ENCODE peak calls at places on chromosomes 4 and X, in eight cellular contexts. Y, H, M, R, N, K, B and D are unnamed samples.
A peak's percentile ranks its signal among the peaks of the same experiment; 100 is the strongest.

GRCh38 chr4:11503166-11503565 is 74.5 kb upstream of the HS3ST1 start:
- DNase-seq in Y (no peak), H (no peak), M (no peak), R (no peak), N (no peak), K (no peak), B (no peak), D (no peak)

GRCh38 chr4:128856246-128856645 is 46.7 kb downstream of the JADE1 start:
- DNase-seq in Y (no peak), H (no peak), M (no peak), R (no peak), N (no peak), K (no peak), B (no peak), D (no peak)

GRCh38 chrX:1074755-1075154 is 137.7 kb downstream of the CRLF2 start:
- DNase-seq in Y (no peak), H (no peak), M (no peak), R (no peak), N (no peak), K (no peak), B (no peak), D (no peak)

GRCh38 chr4:153409924-153410501 is 56.1 kb upstream of the TMEM131L start:
- DNase-seq in Y (no peak), H (no peak), M (no peak), R (no peak), N (peak; percentile 34), K (no peak), B (no peak), D (no peak)

GRCh38 chrX:9282325-9282724 is 182.5 kb upstream of the TBL1X start:
- DNase-seq in Y (no peak), H (no peak), M (no peak), R (no peak), N (no peak), K (no peak), B (no peak), D (no peak)

GRCh38 chr4:109701566-109702399 is 1.5 kb downstream of the CASP6 start:
- DNase-seq in Y (no peak), H (no peak), M (no peak), R (no peak), N (peak; percentile 4), K (no peak), B (no peak), D (no peak)

GRCh38 chrX:19832186-19832965 is 55.0 kb downstream of the SH3KBP1 start:
- DNase-seq in Y (no peak), H (no peak), M (no peak), R (no peak), N (no peak), K (no peak), B (no peak), D (no peak)

GRCh38 chrX:16870861-16871584 is 861 bp upstream of the RBBP7 start:
- DNase-seq in Y (no peak), H (no peak), M (no peak), R (no peak), N (no peak), K (no peak), B (no peak), D (no peak)

GRCh38 chrX:152640039-152640818 is 2.5 kb downstream of the GABRQ start:
- DNase-seq in Y (no peak), H (no peak), M (no peak), R (peak; percentile 23), N (peak; percentile 7), K (no peak), B (peak; percentile 27), D (no peak)

GRCh38 chr4:26256016-26256415 is 64.8 kb upstream of the RBPJ start:
- DNase-seq in Y (no peak), H (peak; percentile 10), M (no peak), R (no peak), N (no peak), K (no peak), B (no peak), D (no peak)

GRCh38 chr4:128275351-128275750 is 12.3 kb downstream of the PGRMC2 start:
- DNase-seq in Y (no peak), H (peak; percentile 41), M (no peak), R (no peak), N (peak; percentile 61), K (no peak), B (no peak), D (no peak)

GRCh38 chr4:11532138-11532537 is 103.4 kb upstream of the HS3ST1 start:
- DNase-seq in Y (no peak), H (no peak), M (no peak), R (no peak), N (no peak), K (no peak), B (no peak), D (no peak)

GRCh38 chr4:147678796-147679549 is 5.0 kb downstream of the PRMT9 start:
- DNase-seq in Y (no peak), H (no peak), M (no peak), R (no peak), N (peak; percentile 23), K (no peak), B (no peak), D (no peak)

GRCh38 chr4:126991965-126992364 is 640.8 kb upstream of the INTU start:
- DNase-seq in Y (no peak), H (peak; percentile 37), M (no peak), R (no peak), N (peak; percentile 21), K (no peak), B (peak; percentile 4), D (no peak)

GRCh38 chr4:66235876-66236275 is 565.6 kb upstream of the EPHA5 start:
- DNase-seq in Y (no peak), H (no peak), M (no peak), R (no peak), N (no peak), K (no peak), B (no peak), D (no peak)

GRCh38 chr4:176805155-176805554 is 12.4 kb upstream of the VEGFC start:
- DNase-seq in Y (no peak), H (no peak), M (no peak), R (no peak), N (peak; percentile 94), K (no peak), B (no peak), D (no peak)

GRCh38 chrX:31893525-31893924 is 821.7 kb upstream of the FTHL17 start:
- DNase-seq in Y (no peak), H (no peak), M (no peak), R (no peak), N (no peak), K (no peak), B (no peak), D (no peak)

GRCh38 chrX:101237041-101237440 is 17.5 kb downstream of the DRP2 start:
- DNase-seq in Y (no peak), H (no peak), M (no peak), R (no peak), N (no peak), K (no peak), B (no peak), D (no peak)

GRCh38 chr4:38868055-38868965 is 704 bp downstream of the FAM114A1 start:
- DNase-seq in Y (no peak), H (no peak), M (no peak), R (no peak), N (peak; percentile 42), K (no peak), B (no peak), D (no peak)

GRCh38 chr4:10077101-10077491 is 39.5 kb downstream of the WDR1 start:
- DNase-seq in Y (no peak), H (no peak), M (no peak), R (no peak), N (no peak), K (no peak), B (no peak), D (no peak)

GRCh38 chr4:137905930-137906329 is 336.2 kb downstream of the SLC7A11 start:
- DNase-seq in Y (no peak), H (peak; percentile 9), M (no peak), R (peak; percentile 59), N (peak; percentile 51), K (no peak), B (peak; percentile 9), D (no peak)

GRCh38 chr4:186644737-186645261 is 78.9 kb downstream of the FAT1 start:
- DNase-seq in Y (no peak), H (no peak), M (no peak), R (no peak), N (peak; percentile 32), K (no peak), B (no peak), D (no peak)

GRCh38 chrX:72280210-72280882 is 3.3 kb upstream of the RPS4X start:
- DNase-seq in Y (no peak), H (peak; percentile 69), M (no peak), R (no peak), N (no peak), K (no peak), B (peak; percentile 38), D (no peak)

GRCh38 chrX:72272868-72273267 is 4.2 kb downstream of the RPS4X start:
- DNase-seq in Y (no peak), H (peak; percentile 45), M (no peak), R (peak; percentile 47), N (peak; percentile 71), K (no peak), B (peak; percentile 76), D (no peak)

GRCh38 chr4:163467371-163467770 is 6.2 kb downstream of the TKTL2 start:
- DNase-seq in Y (no peak), H (no peak), M (no peak), R (no peak), N (peak; percentile 3), K (no peak), B (no peak), D (no peak)

GRCh38 chr4:121697626-121698025 is 846 bp upstream of the ANXA5 start:
- DNase-seq in Y (no peak), H (no peak), M (no peak), R (no peak), N (no peak), K (no peak), B (no peak), D (no peak)

GRCh38 chr4:89338206-89338605 is 30.6 kb upstream of the GPRIN3 start:
- DNase-seq in Y (no peak), H (no peak), M (no peak), R (no peak), N (peak; percentile 28), K (no peak), B (no peak), D (no peak)

GRCh38 chr4:22897520-22898108 is 204.9 kb downstream of the GBA3 start:
- DNase-seq in Y (no peak), H (peak; percentile 1), M (no peak), R (no peak), N (peak; percentile 16), K (peak; percentile 25), B (peak; percentile 57), D (no peak)

GRCh38 chr4:156969136-156969535 is 2.5 kb downstream of the PDGFC start:
- DNase-seq in Y (no peak), H (no peak), M (no peak), R (no peak), N (no peak), K (no peak), B (no peak), D (no peak)

GRCh38 chr4:67721770-67722597 is 21.0 kb upstream of the UBA6 start:
- DNase-seq in Y (no peak), H (peak; percentile 68), M (no peak), R (peak; percentile 53), N (peak; percentile 76), K (no peak), B (peak; percentile 88), D (no peak)

GRCh38 chr4:95061220-95061619 is 303.5 kb downstream of the BMPR1B start:
- DNase-seq in Y (no peak), H (no peak), M (no peak), R (no peak), N (peak; percentile 36), K (no peak), B (no peak), D (no peak)

GRCh38 chr4:186144180-186144579 is 39.7 kb downstream of the FAM149A start:
- DNase-seq in Y (no peak), H (no peak), M (no peak), R (peak; percentile 52), N (peak; percentile 59), K (no peak), B (peak; percentile 3), D (no peak)

GRCh38 chrX:81377329-81377728 is 175.4 kb downstream of the SH3BGRL start:
- DNase-seq in Y (no peak), H (peak; percentile 7), M (no peak), R (peak; percentile 3), N (peak; percentile 28), K (no peak), B (no peak), D (no peak)

GRCh38 chrX:136619889-136620505 is 28.0 kb upstream of the CD40LG start:
- DNase-seq in Y (peak; percentile 28), H (no peak), M (no peak), R (no peak), N (no peak), K (peak; percentile 44), B (no peak), D (no peak)